ENCODE peak calls at places on chromosomes 5 and 9, in seven cellular contexts. One of them, this sample, is unnamed. For H3K4me1 and H3K36me3, the result is how much of the 10 kb centered on the place peaks cover.

GRCh38 chr5:67809589-67809988 is 406.0 kb upstream of the PIK3R1 start:
- DNase-seq in suprapubic skin: no peak
- DNase-seq in CD4-positive, alpha-beta memory T cell: no peak
- DNase-seq in body of pancreas: no peak
- DNase-seq in CD8-positive, alpha-beta memory T cell: no peak
- DNase-seq in neural progenitor cell: no peak
- DNase-seq in heart left ventricle: no peak
- DNase-seq in this sample: no peak

GRCh38 chr5:134738963-134739661 is 764 bp downstream of the CAMLG start:
- DNase-seq in suprapubic skin: no peak
- DNase-seq in CD4-positive, alpha-beta memory T cell: peak
- DNase-seq in body of pancreas: peak
- DNase-seq in CD8-positive, alpha-beta memory T cell: no peak
- DNase-seq in neural progenitor cell: peak
- DNase-seq in heart left ventricle: no peak
- DNase-seq in this sample: peak

GRCh38 chr5:14153932-14154646 is 10.9 kb downstream of the TRIO start:
- DNase-seq in suprapubic skin: peak
- DNase-seq in CD4-positive, alpha-beta memory T cell: no peak
- DNase-seq in body of pancreas: peak
- DNase-seq in CD8-positive, alpha-beta memory T cell: no peak
- DNase-seq in neural progenitor cell: peak
- DNase-seq in heart left ventricle: peak
- DNase-seq in this sample: peak

GRCh38 chr9:85703398-85703797 is 38.4 kb downstream of the AGTPBP1 start:
- DNase-seq in suprapubic skin: no peak
- DNase-seq in CD4-positive, alpha-beta memory T cell: no peak
- DNase-seq in body of pancreas: no peak
- DNase-seq in CD8-positive, alpha-beta memory T cell: no peak
- DNase-seq in neural progenitor cell: no peak
- DNase-seq in heart left ventricle: no peak
- DNase-seq in this sample: no peak

GRCh38 chr5:145701404-145701803 is 133.7 kb downstream of the PRELID2 start:
- DNase-seq in suprapubic skin: no peak
- DNase-seq in CD4-positive, alpha-beta memory T cell: no peak
- DNase-seq in body of pancreas: no peak
- DNase-seq in CD8-positive, alpha-beta memory T cell: no peak
- DNase-seq in neural progenitor cell: no peak
- DNase-seq in heart left ventricle: no peak
- DNase-seq in this sample: peak

GRCh38 chr5:125480901-125481300 is 734.5 kb upstream of the ZNF608 start:
- DNase-seq in suprapubic skin: no peak
- DNase-seq in CD4-positive, alpha-beta memory T cell: no peak
- DNase-seq in body of pancreas: no peak
- DNase-seq in CD8-positive, alpha-beta memory T cell: no peak
- DNase-seq in neural progenitor cell: no peak
- DNase-seq in heart left ventricle: no peak
- DNase-seq in this sample: no peak

GRCh38 chr5:179680780-179681411 is at the start of gene CBY3:
- DNase-seq in suprapubic skin: no peak
- DNase-seq in CD4-positive, alpha-beta memory T cell: no peak
- DNase-seq in body of pancreas: no peak
- DNase-seq in CD8-positive, alpha-beta memory T cell: no peak
- DNase-seq in neural progenitor cell: no peak
- DNase-seq in heart left ventricle: no peak
- DNase-seq in this sample: peak

GRCh38 chr5:80573062-80573461 is 3.0 kb upstream of the ANKRD34B start:
- DNase-seq in suprapubic skin: no peak
- DNase-seq in CD4-positive, alpha-beta memory T cell: no peak
- DNase-seq in body of pancreas: no peak
- DNase-seq in CD8-positive, alpha-beta memory T cell: no peak
- DNase-seq in neural progenitor cell: no peak
- DNase-seq in heart left ventricle: no peak
- DNase-seq in this sample: no peak

GRCh38 chr5:141529002-141529401 is 40.1 kb downstream of the PCDHGC5 start:
- DNase-seq in suprapubic skin: no peak
- DNase-seq in CD4-positive, alpha-beta memory T cell: no peak
- DNase-seq in body of pancreas: no peak
- DNase-seq in CD8-positive, alpha-beta memory T cell: no peak
- DNase-seq in neural progenitor cell: no peak
- DNase-seq in heart left ventricle: no peak
- DNase-seq in this sample: no peak

GRCh38 chr9:749712-750111 is 91.8 kb upstream of the DMRT1 start:
- DNase-seq in suprapubic skin: no peak
- DNase-seq in CD4-positive, alpha-beta memory T cell: peak
- DNase-seq in body of pancreas: no peak
- DNase-seq in CD8-positive, alpha-beta memory T cell: no peak
- DNase-seq in neural progenitor cell: peak
- DNase-seq in heart left ventricle: no peak
- DNase-seq in this sample: no peak

GRCh38 chr9:115998661-115999060 is 154.9 kb upstream of the PAPPA start:
- DNase-seq in suprapubic skin: no peak
- DNase-seq in CD4-positive, alpha-beta memory T cell: no peak
- DNase-seq in body of pancreas: no peak
- DNase-seq in CD8-positive, alpha-beta memory T cell: no peak
- DNase-seq in neural progenitor cell: no peak
- DNase-seq in heart left ventricle: no peak
- DNase-seq in this sample: no peak

GRCh38 chr5:136036991-136037705 is 8.4 kb downstream of the TGFBI start:
- DNase-seq in suprapubic skin: peak
- DNase-seq in CD4-positive, alpha-beta memory T cell: peak
- DNase-seq in body of pancreas: peak
- DNase-seq in CD8-positive, alpha-beta memory T cell: peak
- DNase-seq in neural progenitor cell: no peak
- DNase-seq in heart left ventricle: peak
- DNase-seq in this sample: peak

GRCh38 chr5:61301820-61302563 is 30.1 kb upstream of the ZSWIM6 start:
- DNase-seq in suprapubic skin: peak
- DNase-seq in CD4-positive, alpha-beta memory T cell: no peak
- DNase-seq in body of pancreas: peak
- DNase-seq in CD8-positive, alpha-beta memory T cell: no peak
- DNase-seq in neural progenitor cell: peak
- DNase-seq in heart left ventricle: peak
- DNase-seq in this sample: peak

GRCh38 chr5:81544351-81545001 is 150.5 kb upstream of the ACOT12 start:
- DNase-seq in suprapubic skin: no peak
- DNase-seq in CD4-positive, alpha-beta memory T cell: no peak
- DNase-seq in body of pancreas: peak
- DNase-seq in CD8-positive, alpha-beta memory T cell: no peak
- DNase-seq in neural progenitor cell: no peak
- DNase-seq in heart left ventricle: no peak
- DNase-seq in this sample: peak

GRCh38 chr5:5217371-5217770 is 77.2 kb downstream of the ADAMTS16 start:
- DNase-seq in suprapubic skin: no peak
- DNase-seq in CD4-positive, alpha-beta memory T cell: no peak
- DNase-seq in body of pancreas: no peak
- DNase-seq in CD8-positive, alpha-beta memory T cell: no peak
- DNase-seq in neural progenitor cell: no peak
- DNase-seq in heart left ventricle: no peak
- DNase-seq in this sample: no peak

GRCh38 chr9:36008774-36009300 is 27.9 kb upstream of the RECK start:
- DNase-seq in suprapubic skin: peak
- DNase-seq in CD4-positive, alpha-beta memory T cell: peak
- DNase-seq in body of pancreas: peak
- DNase-seq in CD8-positive, alpha-beta memory T cell: peak
- DNase-seq in neural progenitor cell: peak
- DNase-seq in heart left ventricle: peak
- DNase-seq in this sample: peak

GRCh38 chr9:20884985-20885593 is 146.4 kb downstream of the HACD4 start:
- DNase-seq in suprapubic skin: peak
- DNase-seq in CD4-positive, alpha-beta memory T cell: peak
- DNase-seq in body of pancreas: peak
- DNase-seq in CD8-positive, alpha-beta memory T cell: peak
- DNase-seq in neural progenitor cell: peak
- DNase-seq in heart left ventricle: peak
- DNase-seq in this sample: peak

GRCh38 chr5:1817261-1818043 is 16.2 kb downstream of the NDUFS6 start:
- DNase-seq in suprapubic skin: peak
- DNase-seq in CD4-positive, alpha-beta memory T cell: no peak
- DNase-seq in body of pancreas: no peak
- DNase-seq in CD8-positive, alpha-beta memory T cell: no peak
- DNase-seq in neural progenitor cell: no peak
- DNase-seq in heart left ventricle: no peak
- DNase-seq in this sample: no peak

GRCh38 chr5:95935553-95936100 is 26.0 kb downstream of the ELL2 start:
- DNase-seq in suprapubic skin: no peak
- DNase-seq in CD4-positive, alpha-beta memory T cell: no peak
- DNase-seq in body of pancreas: no peak
- DNase-seq in CD8-positive, alpha-beta memory T cell: no peak
- DNase-seq in neural progenitor cell: no peak
- DNase-seq in heart left ventricle: no peak
- DNase-seq in this sample: no peak
- H3K4me1 ChIP-seq in suprapubic skin: under half
- H3K4me1 ChIP-seq in CD4-positive, alpha-beta memory T cell: under half
- H3K4me1 ChIP-seq in body of pancreas: half or more
- H3K4me1 ChIP-seq in CD8-positive, alpha-beta memory T cell: under half
- H3K4me1 ChIP-seq in neural progenitor cell: under half
- H3K4me1 ChIP-seq in heart left ventricle: under half
- H3K4me1 ChIP-seq in this sample: under half

GRCh38 chr5:159854916-159855315 is 61.4 kb upstream of the ADRA1B start:
- DNase-seq in suprapubic skin: no peak
- DNase-seq in CD4-positive, alpha-beta memory T cell: no peak
- DNase-seq in body of pancreas: no peak
- DNase-seq in CD8-positive, alpha-beta memory T cell: no peak
- DNase-seq in neural progenitor cell: no peak
- DNase-seq in heart left ventricle: no peak
- DNase-seq in this sample: no peak
- H3K36me3 ChIP-seq in suprapubic skin: under half
- H3K36me3 ChIP-seq in CD4-positive, alpha-beta memory T cell: under half
- H3K36me3 ChIP-seq in body of pancreas: under half
- H3K36me3 ChIP-seq in CD8-positive, alpha-beta memory T cell: under half
- H3K36me3 ChIP-seq in neural progenitor cell: under half
- H3K36me3 ChIP-seq in heart left ventricle: under half
- H3K36me3 ChIP-seq in this sample: under half

DNA sequence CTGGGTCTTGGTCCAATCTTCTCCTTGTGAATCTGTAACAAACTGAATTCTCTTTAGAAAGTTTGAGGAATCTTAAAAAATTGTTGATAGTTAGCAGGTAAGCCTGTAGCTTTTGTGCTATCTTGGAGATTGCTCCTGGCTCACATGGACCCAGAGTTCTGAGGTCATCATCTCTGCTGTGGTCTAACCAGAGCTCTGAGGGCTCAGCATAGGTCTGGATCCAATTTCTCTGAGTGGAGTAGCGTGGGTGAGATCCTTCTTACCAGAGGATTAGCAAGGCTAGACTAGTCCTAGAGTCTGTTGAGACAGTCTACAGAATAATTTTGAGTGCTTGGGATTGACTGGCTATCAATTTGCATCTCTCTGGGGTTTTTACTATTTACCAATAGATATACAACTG is 60.5 kb upstream of the IL6ST start:
- DNase-seq in suprapubic skin: no peak
- DNase-seq in CD4-positive, alpha-beta memory T cell: no peak
- DNase-seq in body of pancreas: no peak
- DNase-seq in CD8-positive, alpha-beta memory T cell: no peak
- DNase-seq in neural progenitor cell: no peak
- DNase-seq in heart left ventricle: no peak
- DNase-seq in this sample: no peak
- H3K4me1 ChIP-seq in suprapubic skin: under half
- H3K4me1 ChIP-seq in CD4-positive, alpha-beta memory T cell: half or more
- H3K4me1 ChIP-seq in body of pancreas: under half
- H3K4me1 ChIP-seq in CD8-positive, alpha-beta memory T cell: half or more
- H3K4me1 ChIP-seq in neural progenitor cell: under half
- H3K4me1 ChIP-seq in heart left ventricle: under half
- H3K4me1 ChIP-seq in this sample: under half

GRCh38 chr9:90815183-90815943 is 13.7 kb downstream of the SYK start:
- DNase-seq in suprapubic skin: no peak
- DNase-seq in CD4-positive, alpha-beta memory T cell: no peak
- DNase-seq in body of pancreas: peak
- DNase-seq in CD8-positive, alpha-beta memory T cell: no peak
- DNase-seq in neural progenitor cell: no peak
- DNase-seq in heart left ventricle: no peak
- DNase-seq in this sample: no peak
- H3K36me3 ChIP-seq in suprapubic skin: under half
- H3K36me3 ChIP-seq in CD4-positive, alpha-beta memory T cell: under half
- H3K36me3 ChIP-seq in body of pancreas: under half
- H3K36me3 ChIP-seq in CD8-positive, alpha-beta memory T cell: under half
- H3K36me3 ChIP-seq in neural progenitor cell: under half
- H3K36me3 ChIP-seq in heart left ventricle: under half
- H3K36me3 ChIP-seq in this sample: under half